ENCODE peak calls at places on chromosome 4, in six cellular contexts. E is A549, B is IMR-90, M is esophagus squamous epithelium, P is transverse colon, X is cardiac muscle cell. A is an unnamed sample.

GRCh38 chr4:72569719-72570235 is 756 bp upstream of the ADAMTS3 start:
- DNase-seq in M (no peak), X (no peak), E (no peak), P (no peak), B (peak; percentile 17), A (no peak)

GRCh38 chr4:74357965-74358364 is 7.0 kb upstream of the EREG start:
- DNase-seq in E (no peak), M (no peak), X (no peak), P (no peak), B (no peak), A (no peak)

GRCh38 chr4:171629737-171630136 is 183.5 kb upstream of the GALNTL6 start:
- DNase-seq in X (no peak), P (no peak), M (no peak), B (no peak), E (no peak), A (no peak)

GRCh38 chr4:81648576-81649272 is 177.0 kb upstream of the RASGEF1B start:
- DNase-seq in P (peak; percentile 15), M (no peak), X (peak; percentile 89), B (no peak), E (no peak), A (no peak)

GRCh38 chr4:92129408-92129994 is 174.3 kb upstream of the GRID2 start:
- DNase-seq in B (no peak), M (no peak), E (no peak), X (no peak), P (no peak), A (no peak)

GRCh38 chr4:76302856-76303438 is 3.6 kb upstream of the STBD1 start:
- DNase-seq in X (peak; percentile 38), P (no peak), B (no peak), E (no peak), M (no peak), A (no peak)

GRCh38 chr4:1350169-1350520 is 3.1 kb downstream of the UVSSA start:
- DNase-seq in M (no peak), E (no peak), X (no peak), P (no peak), B (no peak), A (no peak)

GRCh38 chr4:120994521-120994920 is 72.0 kb upstream of the PRDM5 start:
- DNase-seq in X (no peak), E (no peak), B (no peak), P (no peak), M (no peak), A (no peak)

GRCh38 chr4:46445689-46446339 is 55.9 kb upstream of the GABRA2 start:
- DNase-seq in E (no peak), X (no peak), P (no peak), M (no peak), B (peak; percentile 61), A (no peak)

GRCh38 chr4:20984011-20984836 is 284.0 kb downstream of the PACRGL start:
- DNase-seq in B (no peak), X (no peak), P (peak; percentile 14), E (no peak), M (no peak), A (no peak)

DNA sequence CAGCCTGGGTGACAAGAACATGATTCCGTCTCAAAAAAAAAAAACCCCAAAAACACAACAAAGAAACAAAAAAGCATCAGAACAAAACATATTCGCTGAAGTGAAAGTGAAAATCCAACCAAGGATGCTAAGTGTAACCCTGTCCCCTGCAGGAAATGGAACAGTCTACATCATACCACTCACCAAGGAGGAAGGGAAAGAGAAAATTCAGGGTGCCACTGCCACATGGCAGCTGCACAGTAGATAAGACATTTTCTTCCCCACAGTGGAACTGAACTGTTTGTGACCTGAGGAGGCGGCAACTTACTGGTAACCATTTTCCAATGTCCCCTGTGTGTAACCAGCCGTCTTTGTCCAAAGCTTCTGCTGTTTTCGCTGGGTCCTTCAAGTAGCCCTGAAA is 28.2 kb upstream of the CENPU start:
- DNase-seq in M (no peak), X (no peak), B (no peak), P (no peak), E (no peak), A (no peak)
- TF ChIP-seq CTCF in M (no peak), X (no peak), B (no peak), P (no peak), E (no peak), A (no peak)

DNA sequence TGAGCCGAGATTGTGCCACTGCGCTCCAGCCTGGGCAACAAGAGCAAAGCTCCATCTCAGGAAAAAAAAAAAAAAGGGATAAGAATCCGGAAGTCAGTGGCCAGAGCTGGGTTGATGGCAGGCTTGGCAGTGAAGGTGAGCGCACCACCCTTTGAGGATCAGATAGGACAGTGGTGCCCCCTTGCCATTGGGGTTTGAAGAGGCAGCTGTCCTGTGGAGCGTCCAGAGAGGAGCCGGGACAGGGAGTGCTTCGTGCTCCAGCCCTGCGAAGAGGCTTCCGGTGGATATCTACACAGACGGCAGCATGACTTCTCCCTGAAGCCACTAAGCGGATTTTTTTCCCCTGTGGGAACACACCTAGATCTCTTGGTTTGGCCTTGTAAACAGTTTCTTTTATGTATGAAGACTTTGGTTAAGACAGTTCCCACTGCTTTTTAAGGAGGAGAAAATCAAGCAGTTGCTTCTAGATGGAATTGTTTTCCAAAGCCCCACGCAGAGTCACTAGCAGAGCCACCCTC is 6.5 kb downstream of the TBC1D14 start:
- DNase-seq in M (no peak), X (no peak), P (peak; percentile 41), B (no peak), E (no peak), A (no peak)
- H3K27ac ChIP-seq in M (peak overlapping the region; percentile 79), X (no peak overlapping the region), P (peak overlapping the region; percentile 86), B (no peak overlapping the region), E (peak overlapping the region; percentile 82), A (no peak overlapping the region)

DNA sequence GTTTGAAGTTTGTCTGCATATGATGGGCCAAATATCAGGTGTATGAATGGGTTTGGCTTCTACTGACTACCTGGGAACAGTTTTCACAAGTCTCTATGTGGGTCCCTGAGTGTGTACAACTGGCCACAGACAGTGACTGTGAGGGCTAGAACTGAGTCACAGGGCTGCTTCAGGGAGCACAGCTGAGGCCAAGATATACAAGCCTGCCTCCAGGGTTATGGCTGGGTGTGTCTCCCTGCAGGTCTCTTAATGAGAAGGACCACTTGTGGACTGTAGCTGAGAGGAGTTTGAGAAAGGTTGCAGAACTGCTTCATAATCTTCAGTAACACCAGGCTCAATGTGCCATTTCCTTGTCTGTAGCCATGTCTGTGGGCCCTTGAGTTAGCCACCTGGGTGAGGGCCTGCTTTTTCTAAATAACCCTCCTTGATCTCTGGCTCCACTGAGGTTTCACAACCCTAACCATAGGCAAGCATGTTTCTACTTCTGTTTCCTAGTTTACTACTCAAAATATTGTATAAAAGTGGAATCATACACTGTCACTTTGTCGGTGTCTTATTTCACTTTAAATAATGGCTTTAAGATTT is 81.3 kb downstream of the ZNF732 start:
- DNase-seq in X (no peak), M (no peak), E (no peak), B (no peak), P (no peak), A (no peak)
- H3K9me3 ChIP-seq in X (no peaks in the 10 kb centered on the region), M (no peaks in the 10 kb centered on the region), E (peaks cover 4% of the 10 kb centered on the region), B (peaks cover 16% of the 10 kb centered on the region), P (peaks cover 4% of the 10 kb centered on the region), A (no peaks in the 10 kb centered on the region)

GRCh38 chr4:127788517-127788916 is 6.4 kb downstream of the HSPA4L start:
- DNase-seq in E (peak; percentile 14), X (peak; percentile 3), B (no peak), P (no peak), M (no peak), A (no peak)
- TF ChIP-seq CTCF in E (no peak), X (no peak), B (peak; percentile 7), P (no peak), M (no peak), A (no peak)

GRCh38 chr4:78776729-78777555 is 792 bp downstream of the BMP2K start:
- DNase-seq in E (peak; percentile 16), X (peak; percentile 50), P (peak; percentile 57), M (peak; percentile 9), B (peak; percentile 71), A (peak; percentile 59)

GRCh38 chr4:78777556-78777900 is 1.4 kb downstream of the BMP2K start:
- DNase-seq in P (no peak), E (no peak), X (no peak), M (no peak), B (no peak), A (no peak)

GRCh38 chr4:78780093-78780492 is 3.9 kb downstream of the BMP2K start:
- DNase-seq in X (no peak), M (no peak), E (no peak), P (no peak), B (no peak), A (no peak)

GRCh38 chr4:78779280-78779679 is 3.1 kb downstream of the BMP2K start:
- DNase-seq in E (no peak), B (peak; percentile 26), M (no peak), P (no peak), X (no peak), A (no peak)

GRCh38 chr4:78778530-78778929 is 2.4 kb downstream of the BMP2K start:
- DNase-seq in X (no peak), P (no peak), E (no peak), B (no peak), M (no peak), A (no peak)
- H3K27ac ChIP-seq in X (no peak overlapping the region), P (no peak overlapping the region), E (no peak overlapping the region), B (no peak overlapping the region), M (peak overlapping the region; percentile 32), A (no peak overlapping the region)

GRCh38 chr4:152128356-152128755 is 367.5 kb upstream of the GATB start:
- DNase-seq in X (no peak), E (no peak), P (no peak), M (no peak), B (no peak), A (no peak)

GRCh38 chr4:152126233-152126632 is 365.4 kb upstream of the GATB start:
- DNase-seq in B (no peak), P (no peak), E (no peak), M (no peak), X (no peak), A (no peak)
- H3K9me3 ChIP-seq in B (no peaks in the 10 kb centered on the region), P (no peaks in the 10 kb centered on the region), E (no peaks in the 10 kb centered on the region), M (no peaks in the 10 kb centered on the region), X (no peaks in the 10 kb centered on the region), A (no peaks in the 10 kb centered on the region)

GRCh38 chr4:7917669-7918068 is 22.0 kb downstream of the AFAP1 start:
- DNase-seq in B (no peak), M (no peak), X (no peak), P (no peak), E (no peak), A (no peak)
- TF ChIP-seq CTCF in B (no peak), M (no peak), X (no peak), P (no peak), E (no peak), A (no peak)

A was measured in testis.